ENCODE peak calls at places on chromosome 20, in four cellular contexts. T is H9, Y is H1, S is mesendoderm. Z is an unnamed sample.

GRCh38 chr20:1526896-1527295 is 30.6 kb downstream of the SIRPD start:
- DNase-seq in T (no peak), Y (no peak), S (no peak), Z (peak)

GRCh38 chr20:2653511-2654383 is 1.3 kb downstream of the NOP56 start:
- DNase-seq in T (no peak), Y (no peak), S (no peak), Z (no peak)

GRCh38 chr20:48797275-48797825 is 30.4 kb downstream of the PREX1 start:
- DNase-seq in T (no peak), Y (peak), S (no peak), Z (no peak)

GRCh38 chr20:54995553-54995952 is 520.2 kb downstream of the DOK5 start:
- DNase-seq in T (no peak), Y (no peak), S (peak), Z (no peak)

GRCh38 chr20:13017235-13017634 is 8.5 kb downstream of the SPTLC3 start:
- DNase-seq in T (no peak), Y (no peak), S (no peak), Z (peak)

GRCh38 chr20:50694379-50695143 is 3.2 kb upstream of the RIPOR3 start:
- DNase-seq in T (no peak), Y (no peak), S (no peak), Z (peak)

GRCh38 chr20:41171736-41172295 is 34.5 kb downstream of the PLCG1 start:
- DNase-seq in T (peak), Y (no peak), S (no peak), Z (no peak)

GRCh38 chr20:51462566-51463276 is 79.8 kb downstream of the NFATC2 start:
- DNase-seq in T (no peak), Y (no peak), S (no peak), Z (peak)

GRCh38 chr20:32050324-32050723 is 1.7 kb upstream of the HCK start:
- DNase-seq in T (no peak), Y (no peak), S (no peak), Z (no peak)

GRCh38 chr20:37969949-37970855 is 63.1 kb downstream of the TTI1 start:
- DNase-seq in T (no peak), Y (peak), S (no peak), Z (no peak)

GRCh38 chr20:62464080-62464770 is 11.6 kb downstream of the GATA5 start:
- DNase-seq in T (no peak), Y (no peak), S (no peak), Z (no peak)

GRCh38 chr20:2331901-2332565 is 36.2 kb downstream of the TGM3 start:
- DNase-seq in T (no peak), Y (no peak), S (no peak), Z (no peak)

GRCh38 chr20:51791626-51792025 is 10.7 kb downstream of the SALL4 start:
- DNase-seq in T (no peak), Y (no peak), S (no peak), Z (no peak)

GRCh38 chr20:48679603-48680002 is 148.2 kb downstream of the PREX1 start:
- DNase-seq in T (peak), Y (peak), S (peak), Z (no peak)

GRCh38 chr20:39016496-39016895 is 54.4 kb downstream of the DHX35 start:
- DNase-seq in T (no peak), Y (no peak), S (no peak), Z (no peak)

GRCh38 chr20:58402305-58402704 is 13.3 kb downstream of the VAPB start:
- DNase-seq in T (no peak), Y (no peak), S (peak), Z (no peak)

GRCh38 chr20:41395669-41396664 is 29.3 kb upstream of the EMILIN3 start:
- DNase-seq in T (peak), Y (no peak), S (peak), Z (peak)

GRCh38 chr20:62289898-62290297 is 12.9 kb upstream of the ADRM1 start:
- DNase-seq in T (no peak), Y (no peak), S (no peak), Z (peak)

GRCh38 chr20:57008217-57008616 is 258.2 kb downstream of the BMP7 start:
- DNase-seq in T (no peak), Y (no peak), S (no peak), Z (no peak)

GRCh38 chr20:52896348-52896747 is 75.8 kb upstream of the TSHZ2 start:
- DNase-seq in T (no peak), Y (no peak), S (no peak), Z (no peak)

GRCh38 chr20:56934888-56935287 is 305.8 kb downstream of the TFAP2C start:
- DNase-seq in T (no peak), Y (no peak), S (no peak), Z (no peak)

GRCh38 chr20:5400164-5400762 is 83.5 kb upstream of the PROKR2 start:
- DNase-seq in T (no peak), Y (peak), S (peak), Z (peak)

GRCh38 chr20:52256465-52256864 is 64.9 kb upstream of the ZFP64 start:
- DNase-seq in T (no peak), Y (no peak), S (no peak), Z (no peak)

GRCh38 chr20:1995531-1996310 is 1.9 kb upstream of the PDYN start:
- DNase-seq in T (no peak), Y (no peak), S (no peak), Z (no peak)

GRCh38 chr20:50731930-50732690 is 730 bp downstream of the PARD6B start:
- DNase-seq in T (peak), Y (no peak), S (peak), Z (no peak)

GRCh38 chr20:21105429-21106170 is 558 bp downstream of the LINC00237 start:
- DNase-seq in T (peak), Y (peak), S (no peak), Z (no peak)

GRCh38 chr20:50585214-50585613 is 75.0 kb downstream of the PTPN1 start:
- DNase-seq in T (no peak), Y (no peak), S (no peak), Z (no peak)

GRCh38 chr20:51446656-51447055 is 95.9 kb downstream of the NFATC2 start:
- DNase-seq in T (no peak), Y (no peak), S (peak), Z (peak)

GRCh38 chr20:56987992-56988391 is 278.4 kb downstream of the BMP7 start:
- DNase-seq in T (no peak), Y (no peak), S (no peak), Z (no peak)

GRCh38 chr20:19973920-19974620 is 43.1 kb upstream of the NAA20 start:
- DNase-seq in T (no peak), Y (no peak), S (no peak), Z (peak)

GRCh38 chr20:40657526-40657925 is 31.5 kb downstream of the MAFB start:
- DNase-seq in T (no peak), Y (no peak), S (no peak), Z (no peak)

GRCh38 chr20:45254867-45255266 is 503 bp upstream of the SLPI start:
- DNase-seq in T (no peak), Y (no peak), S (no peak), Z (peak)

GRCh38 chr20:45355209-45355608 is 7.0 kb upstream of the SDC4 start:
- DNase-seq in T (no peak), Y (no peak), S (no peak), Z (peak)

GRCh38 chr20:36919715-36920333 is 31.7 kb downstream of the SAMHD1 start:
- DNase-seq in T (no peak), Y (no peak), S (peak), Z (peak)

GRCh38 chr20:48657426-48658197 is 170.2 kb downstream of the PREX1 start:
- DNase-seq in T (peak), Y (peak), S (peak), Z (peak)

DNA sequence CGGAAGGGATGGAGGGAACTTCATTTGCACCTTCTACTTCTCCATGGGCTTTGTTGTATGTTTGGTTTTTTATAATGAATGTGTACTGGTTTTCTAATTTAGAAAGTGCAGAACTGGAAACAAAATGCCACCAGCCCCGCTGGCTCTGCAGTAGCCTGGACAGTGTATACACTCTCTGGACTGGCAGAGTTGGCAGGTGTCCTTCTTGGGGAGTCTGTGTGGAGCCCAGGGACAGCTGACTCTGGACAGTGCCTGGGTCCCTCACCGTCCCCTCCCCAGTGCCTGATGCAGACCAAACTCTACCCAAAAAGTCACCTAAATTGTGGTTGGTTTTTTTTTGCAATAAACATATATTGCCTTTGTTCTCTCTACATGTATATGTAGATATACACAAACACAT is 91.0 kb downstream of the SLC2A10 start:
- DNase-seq in T (no peak), Y (no peak), S (no peak), Z (no peak)
- H3K56ac ChIP-seq in T (no peak), Y (no peak), S (no peak), Z (no peak)

DNA sequence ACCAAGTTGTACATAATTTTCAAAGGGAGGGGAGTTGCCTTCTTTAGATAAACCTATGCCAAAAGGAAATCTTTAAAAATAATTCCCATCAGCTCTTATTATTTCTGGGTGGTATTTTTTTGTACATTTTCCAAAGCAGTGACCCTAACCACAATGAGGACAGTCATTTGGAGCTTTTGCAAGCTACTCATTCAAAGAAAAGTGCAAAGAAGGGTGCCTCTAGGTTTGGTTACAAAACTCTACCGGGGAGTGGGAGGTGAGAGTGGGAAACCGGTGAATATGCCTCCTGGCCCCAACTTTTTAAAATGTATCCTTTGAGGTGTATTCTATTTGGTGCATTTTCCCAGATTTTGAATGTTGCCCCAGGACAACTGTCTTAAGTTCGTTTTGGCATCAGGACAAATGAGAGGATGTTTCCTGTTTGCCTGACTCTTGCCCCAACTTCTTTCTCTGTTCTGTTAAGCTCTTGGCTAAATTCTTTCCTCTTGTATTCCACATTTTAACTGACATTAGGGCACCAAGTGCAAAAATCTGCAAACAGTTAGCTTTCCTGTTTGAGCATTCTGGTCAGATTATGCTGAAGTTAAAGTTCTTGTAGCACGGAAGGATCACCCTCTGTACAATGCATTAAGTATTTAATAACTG is 78.9 kb downstream of the SLX4IP start:
- DNase-seq in T (no peak), Y (no peak), S (no peak), Z (no peak)
- H3K56ac ChIP-seq in T (no peak), Y (no peak), S (no peak), Z (no peak)

GRCh38 chr20:59971428-59971827 is 13.2 kb downstream of the CDH26 start:
- DNase-seq in T (no peak), Y (no peak), S (no peak), Z (no peak)
- H3K56ac ChIP-seq in T (no peak), Y (no peak), S (no peak), Z (no peak)

DNA sequence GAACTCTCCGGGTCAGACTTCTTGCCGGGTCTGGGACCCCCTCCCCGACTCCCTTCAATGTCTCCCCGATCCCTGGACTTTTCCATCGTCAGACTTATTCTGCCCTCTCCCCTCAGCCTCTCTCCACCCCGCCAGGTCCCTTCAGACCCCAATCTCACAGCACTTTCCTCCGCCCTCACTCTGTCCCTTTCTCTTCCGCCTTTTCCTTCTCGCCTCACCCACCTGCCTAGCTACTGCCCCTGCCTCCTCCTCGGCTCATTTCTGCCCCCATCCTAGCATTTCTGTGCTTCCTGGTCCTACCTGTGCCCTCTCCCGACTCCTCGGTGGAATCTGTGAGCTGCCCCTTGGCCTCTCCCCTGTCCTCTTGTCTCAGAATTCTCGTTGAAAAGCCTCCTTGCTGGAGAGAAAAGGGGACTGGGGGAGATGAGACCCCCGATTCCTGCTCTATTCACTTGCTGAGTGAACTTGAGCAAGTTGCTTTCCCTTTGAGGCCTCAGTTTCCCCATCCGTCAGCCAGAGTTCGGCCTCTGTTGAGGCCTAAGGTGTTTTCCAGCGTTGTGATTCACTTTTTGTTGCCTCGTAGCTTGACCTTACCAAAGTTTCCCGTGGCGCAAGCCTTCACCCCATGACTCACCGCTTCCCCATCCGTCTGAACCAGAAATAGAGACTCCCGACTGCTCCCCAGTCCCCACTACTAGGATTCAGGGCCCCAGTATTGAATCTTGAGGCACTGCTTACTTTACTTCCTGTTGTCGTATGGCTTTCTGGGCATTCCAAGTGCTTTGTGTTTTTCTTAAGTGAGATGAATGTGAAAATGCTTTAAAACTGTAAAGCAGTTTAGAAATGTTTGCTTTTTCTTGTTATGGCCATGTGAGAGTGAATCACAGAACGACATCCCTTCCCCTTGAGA is 870 bp downstream of the CHMP4B start:
- DNase-seq in T (no peak), Y (peak), S (peak), Z (peak)
- H3K56ac ChIP-seq in T (no peak), Y (peak), S (peak), Z (peak)

GRCh38 chr20:47558295-47558694 is 56.6 kb downstream of the NCOA3 start:
- DNase-seq in T (no peak), Y (no peak), S (no peak), Z (no peak)

GRCh38 chr20:47557791-47558190 is 56.1 kb downstream of the NCOA3 start:
- DNase-seq in T (no peak), Y (no peak), S (no peak), Z (peak)

GRCh38 chr20:47559141-47559540 is 57.5 kb downstream of the NCOA3 start:
- DNase-seq in T (no peak), Y (no peak), S (no peak), Z (peak)

GRCh38 chr20:47558699-47559098 is 57.0 kb downstream of the NCOA3 start:
- DNase-seq in T (no peak), Y (no peak), S (no peak), Z (no peak)

DNA sequence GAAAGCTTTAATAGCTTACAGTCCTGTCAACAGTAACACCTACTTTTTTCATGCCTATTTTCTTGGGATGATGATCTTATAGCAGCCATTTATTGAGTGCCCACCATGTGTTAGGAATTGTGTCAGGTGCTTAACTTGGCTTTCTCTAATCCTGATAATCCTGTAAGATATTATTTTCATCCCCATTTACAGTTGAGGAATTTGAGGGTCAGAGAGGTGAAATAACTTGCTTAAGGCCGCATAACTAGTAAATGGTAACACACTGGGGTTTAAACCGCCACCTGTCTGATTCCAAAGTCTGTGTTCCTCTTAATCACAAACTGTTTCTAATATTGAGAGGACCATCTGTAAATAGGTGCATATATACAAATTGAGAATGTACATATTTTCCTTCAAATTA is 55.5 kb downstream of the NCOA3 start:
- DNase-seq in T (no peak), Y (no peak), S (no peak), Z (no peak)
- H3K56ac ChIP-seq in T (no peak), Y (no peak), S (no peak), Z (no peak)

Z was measured in IMR-90.